ENCODE peak calls at places on chromosome X, in six cellular contexts. One of them, this sample, is unnamed.

GRCh38 chrX:13341491-13342101 is 21.7 kb upstream of the ATXN3L start:
- DNase-seq in NCI-H1436: no peak
- DNase-seq in CD8-positive, alpha-beta T cell: no peak
- DNase-seq in ELF-1: no peak
- DNase-seq in SW480: no peak
- DNase-seq in GM12865: peak; percentile 1
- DNase-seq in this sample: no peak

GRCh38 chrX:71911023-71911730 is 532 bp downstream of the NHSL2 start:
- DNase-seq in NCI-H1436: no peak
- DNase-seq in ELF-1: peak; percentile 87
- DNase-seq in CD8-positive, alpha-beta T cell: peak; percentile 54
- DNase-seq in SW480: no peak
- DNase-seq in GM12865: no peak
- DNase-seq in this sample: no peak

GRCh38 chrX:120251471-120252011 is 929 bp downstream of the ZBTB33 start:
- DNase-seq in GM12865: peak; percentile 40
- DNase-seq in NCI-H1436: no peak
- DNase-seq in CD8-positive, alpha-beta T cell: peak; percentile 50
- DNase-seq in SW480: peak; percentile 35
- DNase-seq in ELF-1: peak; percentile 54
- DNase-seq in this sample: no peak

GRCh38 chrX:82087699-82088098 is 885.8 kb downstream of the SH3BGRL start:
- DNase-seq in SW480: no peak
- DNase-seq in CD8-positive, alpha-beta T cell: no peak
- DNase-seq in ELF-1: no peak
- DNase-seq in NCI-H1436: no peak
- DNase-seq in GM12865: no peak
- DNase-seq in this sample: no peak

GRCh38 chrX:794311-794710 is 163.7 kb downstream of the SHOX start:
- DNase-seq in CD8-positive, alpha-beta T cell: no peak
- DNase-seq in GM12865: no peak
- DNase-seq in ELF-1: no peak
- DNase-seq in SW480: no peak
- DNase-seq in NCI-H1436: no peak
- DNase-seq in this sample: no peak

GRCh38 chrX:40784516-40785151 is 49.3 kb upstream of the MED14 start:
- DNase-seq in CD8-positive, alpha-beta T cell: no peak
- DNase-seq in ELF-1: no peak
- DNase-seq in NCI-H1436: no peak
- DNase-seq in SW480: peak; percentile 6
- DNase-seq in GM12865: no peak
- DNase-seq in this sample: no peak

GRCh38 chrX:17590892-17591740 is 146.2 kb upstream of the SCML1 start:
- DNase-seq in GM12865: peak; percentile 56
- DNase-seq in SW480: peak; percentile 76
- DNase-seq in CD8-positive, alpha-beta T cell: no peak
- DNase-seq in ELF-1: peak; percentile 84
- DNase-seq in NCI-H1436: peak; percentile 51
- DNase-seq in this sample: peak; percentile 70

GRCh38 chrX:13891367-13892146 is 74.7 kb upstream of the GPM6B start:
- DNase-seq in ELF-1: no peak
- DNase-seq in CD8-positive, alpha-beta T cell: no peak
- DNase-seq in SW480: no peak
- DNase-seq in NCI-H1436: no peak
- DNase-seq in GM12865: peak; percentile 34
- DNase-seq in this sample: no peak

GRCh38 chrX:110145854-110146253 is 142.9 kb downstream of the TMEM164 start:
- DNase-seq in NCI-H1436: no peak
- DNase-seq in GM12865: peak; percentile 30
- DNase-seq in SW480: peak; percentile 15
- DNase-seq in ELF-1: no peak
- DNase-seq in CD8-positive, alpha-beta T cell: no peak
- DNase-seq in this sample: no peak

GRCh38 chrX:23919706-23920320 is 12.0 kb downstream of the CXorf58 start:
- DNase-seq in ELF-1: peak; percentile 66
- DNase-seq in GM12865: no peak
- DNase-seq in CD8-positive, alpha-beta T cell: no peak
- DNase-seq in NCI-H1436: no peak
- DNase-seq in SW480: no peak
- DNase-seq in this sample: no peak

GRCh38 chrX:29652484-29652883 is 562.9 kb upstream of the MAGEB2 start:
- DNase-seq in GM12865: no peak
- DNase-seq in SW480: no peak
- DNase-seq in CD8-positive, alpha-beta T cell: no peak
- DNase-seq in ELF-1: no peak
- DNase-seq in NCI-H1436: no peak
- DNase-seq in this sample: peak; percentile 66

GRCh38 chrX:75547783-75548182 is 24.9 kb upstream of the ZDHHC15 start:
- DNase-seq in NCI-H1436: no peak
- DNase-seq in GM12865: no peak
- DNase-seq in ELF-1: no peak
- DNase-seq in CD8-positive, alpha-beta T cell: no peak
- DNase-seq in SW480: no peak
- DNase-seq in this sample: no peak

GRCh38 chrX:16950423-16950822 is 4.0 kb downstream of the REPS2 start:
- DNase-seq in CD8-positive, alpha-beta T cell: no peak
- DNase-seq in NCI-H1436: no peak
- DNase-seq in GM12865: no peak
- DNase-seq in SW480: no peak
- DNase-seq in ELF-1: no peak
- DNase-seq in this sample: no peak

This sample was measured in AG09319.